ENCODE peak calls at places on chromosomes 4 and X, in four cellular contexts. One of them, this sample, is unnamed.

GRCh38 chr4:78185117-78185516 is 128.0 kb downstream of the FRAS1 start:
- DNase-seq in adipocyte: no peak
- DNase-seq in NCI-H510A: no peak
- DNase-seq in stimulated activated naive CD8-positive, alpha-beta T cell treated with anti-CD3 and anti-CD28 coated beads, Interleukin-15, Interleukin-2, amounts not matched to agents 100 U/mL and 50 U/mL, for 24 hours: no peak
- DNase-seq in this sample: no peak

GRCh38 chrX:129634541-129634940 is 20.2 kb downstream of the APLN start:
- DNase-seq in adipocyte: no peak
- DNase-seq in NCI-H510A: no peak
- DNase-seq in stimulated activated naive CD8-positive, alpha-beta T cell treated with anti-CD3 and anti-CD28 coated beads, Interleukin-15, Interleukin-2, amounts not matched to agents 100 U/mL and 50 U/mL, for 24 hours: no peak
- DNase-seq in this sample: no peak

GRCh38 chr4:21806991-21807390 is 141.6 kb downstream of the KCNIP4 start:
- DNase-seq in adipocyte: no peak
- DNase-seq in NCI-H510A: no peak
- DNase-seq in stimulated activated naive CD8-positive, alpha-beta T cell treated with anti-CD3 and anti-CD28 coated beads, Interleukin-15, Interleukin-2, amounts not matched to agents 100 U/mL and 50 U/mL, for 24 hours: no peak
- DNase-seq in this sample: no peak

GRCh38 chr4:91113130-91113706 is 986.0 kb downstream of the CCSER1 start:
- DNase-seq in adipocyte: peak
- DNase-seq in NCI-H510A: no peak
- DNase-seq in stimulated activated naive CD8-positive, alpha-beta T cell treated with anti-CD3 and anti-CD28 coated beads, Interleukin-15, Interleukin-2, amounts not matched to agents 100 U/mL and 50 U/mL, for 24 hours: no peak
- DNase-seq in this sample: peak

GRCh38 chr4:139735381-139736256 is 70.0 kb downstream of the MGST2 start:
- DNase-seq in adipocyte: no peak
- DNase-seq in NCI-H510A: no peak
- DNase-seq in stimulated activated naive CD8-positive, alpha-beta T cell treated with anti-CD3 and anti-CD28 coated beads, Interleukin-15, Interleukin-2, amounts not matched to agents 100 U/mL and 50 U/mL, for 24 hours: peak
- DNase-seq in this sample: no peak

GRCh38 chr4:5932021-5932553 is 39.2 kb upstream of the CRMP1 start:
- DNase-seq in adipocyte: no peak
- DNase-seq in NCI-H510A: peak
- DNase-seq in stimulated activated naive CD8-positive, alpha-beta T cell treated with anti-CD3 and anti-CD28 coated beads, Interleukin-15, Interleukin-2, amounts not matched to agents 100 U/mL and 50 U/mL, for 24 hours: no peak
- DNase-seq in this sample: peak

GRCh38 chr4:143241892-143242291 is 57.2 kb downstream of the USP38 start:
- DNase-seq in adipocyte: no peak
- DNase-seq in NCI-H510A: no peak
- DNase-seq in stimulated activated naive CD8-positive, alpha-beta T cell treated with anti-CD3 and anti-CD28 coated beads, Interleukin-15, Interleukin-2, amounts not matched to agents 100 U/mL and 50 U/mL, for 24 hours: no peak
- DNase-seq in this sample: no peak

GRCh38 chr4:133148690-133149363 is at the start of gene PCDH10:
- DNase-seq in adipocyte: peak
- DNase-seq in NCI-H510A: peak
- DNase-seq in stimulated activated naive CD8-positive, alpha-beta T cell treated with anti-CD3 and anti-CD28 coated beads, Interleukin-15, Interleukin-2, amounts not matched to agents 100 U/mL and 50 U/mL, for 24 hours: peak
- DNase-seq in this sample: peak

GRCh38 chr4:115763051-115763450 is 649.6 kb upstream of the NDST4 start:
- DNase-seq in adipocyte: no peak
- DNase-seq in NCI-H510A: no peak
- DNase-seq in stimulated activated naive CD8-positive, alpha-beta T cell treated with anti-CD3 and anti-CD28 coated beads, Interleukin-15, Interleukin-2, amounts not matched to agents 100 U/mL and 50 U/mL, for 24 hours: no peak
- DNase-seq in this sample: no peak

GRCh38 chr4:38179690-38180299 is 219.6 kb downstream of the PTTG2 start:
- DNase-seq in adipocyte: peak
- DNase-seq in NCI-H510A: peak
- DNase-seq in stimulated activated naive CD8-positive, alpha-beta T cell treated with anti-CD3 and anti-CD28 coated beads, Interleukin-15, Interleukin-2, amounts not matched to agents 100 U/mL and 50 U/mL, for 24 hours: peak
- DNase-seq in this sample: peak

GRCh38 chrX:87583679-87584078 is 66.1 kb downstream of the KLHL4 start:
- DNase-seq in adipocyte: no peak
- DNase-seq in NCI-H510A: no peak
- DNase-seq in stimulated activated naive CD8-positive, alpha-beta T cell treated with anti-CD3 and anti-CD28 coated beads, Interleukin-15, Interleukin-2, amounts not matched to agents 100 U/mL and 50 U/mL, for 24 hours: no peak
- DNase-seq in this sample: no peak

GRCh38 chr4:42143996-42144395 is 8.5 kb downstream of the BEND4 start:
- DNase-seq in adipocyte: no peak
- DNase-seq in NCI-H510A: no peak
- DNase-seq in stimulated activated naive CD8-positive, alpha-beta T cell treated with anti-CD3 and anti-CD28 coated beads, Interleukin-15, Interleukin-2, amounts not matched to agents 100 U/mL and 50 U/mL, for 24 hours: no peak
- DNase-seq in this sample: no peak

GRCh38 chrX:151902813-151903591 is 9.7 kb upstream of the MAGEA4 start:
- DNase-seq in adipocyte: peak
- DNase-seq in NCI-H510A: no peak
- DNase-seq in stimulated activated naive CD8-positive, alpha-beta T cell treated with anti-CD3 and anti-CD28 coated beads, Interleukin-15, Interleukin-2, amounts not matched to agents 100 U/mL and 50 U/mL, for 24 hours: no peak
- DNase-seq in this sample: no peak

GRCh38 chr4:116055857-116056827 is 942.7 kb upstream of the NDST4 start:
- DNase-seq in adipocyte: peak
- DNase-seq in NCI-H510A: no peak
- DNase-seq in stimulated activated naive CD8-positive, alpha-beta T cell treated with anti-CD3 and anti-CD28 coated beads, Interleukin-15, Interleukin-2, amounts not matched to agents 100 U/mL and 50 U/mL, for 24 hours: no peak
- DNase-seq in this sample: no peak

GRCh38 chr4:173722075-173722474 is 192.0 kb upstream of the HAND2 start:
- DNase-seq in adipocyte: no peak
- DNase-seq in NCI-H510A: no peak
- DNase-seq in stimulated activated naive CD8-positive, alpha-beta T cell treated with anti-CD3 and anti-CD28 coated beads, Interleukin-15, Interleukin-2, amounts not matched to agents 100 U/mL and 50 U/mL, for 24 hours: no peak
- DNase-seq in this sample: no peak

GRCh38 chr4:2909583-2909982 is 53.6 kb downstream of the NOP14 start:
- DNase-seq in adipocyte: no peak
- DNase-seq in NCI-H510A: no peak
- DNase-seq in stimulated activated naive CD8-positive, alpha-beta T cell treated with anti-CD3 and anti-CD28 coated beads, Interleukin-15, Interleukin-2, amounts not matched to agents 100 U/mL and 50 U/mL, for 24 hours: no peak
- DNase-seq in this sample: no peak

GRCh38 chr4:110084154-110084553 is 114.3 kb downstream of the ELOVL6 start:
- DNase-seq in adipocyte: no peak
- DNase-seq in NCI-H510A: no peak
- DNase-seq in stimulated activated naive CD8-positive, alpha-beta T cell treated with anti-CD3 and anti-CD28 coated beads, Interleukin-15, Interleukin-2, amounts not matched to agents 100 U/mL and 50 U/mL, for 24 hours: no peak
- DNase-seq in this sample: no peak

GRCh38 chr4:84967292-84967651 is 782 bp upstream of the WDFY3 start:
- DNase-seq in adipocyte: peak
- DNase-seq in NCI-H510A: no peak
- DNase-seq in stimulated activated naive CD8-positive, alpha-beta T cell treated with anti-CD3 and anti-CD28 coated beads, Interleukin-15, Interleukin-2, amounts not matched to agents 100 U/mL and 50 U/mL, for 24 hours: no peak
- DNase-seq in this sample: no peak

GRCh38 chr4:2800691-2801596 is 8.1 kb downstream of the SH3BP2 start:
- DNase-seq in adipocyte: peak
- DNase-seq in NCI-H510A: no peak
- DNase-seq in stimulated activated naive CD8-positive, alpha-beta T cell treated with anti-CD3 and anti-CD28 coated beads, Interleukin-15, Interleukin-2, amounts not matched to agents 100 U/mL and 50 U/mL, for 24 hours: peak
- DNase-seq in this sample: no peak

GRCh38 chrX:147376601-147377387 is 534.9 kb upstream of the FMR1 start:
- DNase-seq in adipocyte: no peak
- DNase-seq in NCI-H510A: no peak
- DNase-seq in stimulated activated naive CD8-positive, alpha-beta T cell treated with anti-CD3 and anti-CD28 coated beads, Interleukin-15, Interleukin-2, amounts not matched to agents 100 U/mL and 50 U/mL, for 24 hours: no peak
- DNase-seq in this sample: no peak

GRCh38 chr4:20109395-20109794 is 142.3 kb upstream of the SLIT2 start:
- DNase-seq in adipocyte: peak
- DNase-seq in NCI-H510A: no peak
- DNase-seq in stimulated activated naive CD8-positive, alpha-beta T cell treated with anti-CD3 and anti-CD28 coated beads, Interleukin-15, Interleukin-2, amounts not matched to agents 100 U/mL and 50 U/mL, for 24 hours: no peak
- DNase-seq in this sample: no peak

GRCh38 chr4:171880136-171880535 is 66.9 kb downstream of the GALNTL6 start:
- DNase-seq in adipocyte: peak
- DNase-seq in NCI-H510A: no peak
- DNase-seq in stimulated activated naive CD8-positive, alpha-beta T cell treated with anti-CD3 and anti-CD28 coated beads, Interleukin-15, Interleukin-2, amounts not matched to agents 100 U/mL and 50 U/mL, for 24 hours: no peak
- DNase-seq in this sample: no peak

GRCh38 chr4:152325831-152326230 is 210.1 kb downstream of the FBXW7 start:
- DNase-seq in adipocyte: no peak
- DNase-seq in NCI-H510A: no peak
- DNase-seq in stimulated activated naive CD8-positive, alpha-beta T cell treated with anti-CD3 and anti-CD28 coated beads, Interleukin-15, Interleukin-2, amounts not matched to agents 100 U/mL and 50 U/mL, for 24 hours: no peak
- DNase-seq in this sample: no peak

GRCh38 chr4:3112241-3112978 is 37.9 kb downstream of the HTT start:
- DNase-seq in adipocyte: peak
- DNase-seq in NCI-H510A: no peak
- DNase-seq in stimulated activated naive CD8-positive, alpha-beta T cell treated with anti-CD3 and anti-CD28 coated beads, Interleukin-15, Interleukin-2, amounts not matched to agents 100 U/mL and 50 U/mL, for 24 hours: no peak
- DNase-seq in this sample: no peak

GRCh38 chrX:12611471-12611870 is 179.7 kb upstream of the PRPS2 start:
- DNase-seq in adipocyte: no peak
- DNase-seq in NCI-H510A: no peak
- DNase-seq in stimulated activated naive CD8-positive, alpha-beta T cell treated with anti-CD3 and anti-CD28 coated beads, Interleukin-15, Interleukin-2, amounts not matched to agents 100 U/mL and 50 U/mL, for 24 hours: no peak
- DNase-seq in this sample: no peak

GRCh38 chr4:6785572-6785925 is 3.0 kb downstream of the KIAA0232 start:
- DNase-seq in adipocyte: no peak
- DNase-seq in NCI-H510A: no peak
- DNase-seq in stimulated activated naive CD8-positive, alpha-beta T cell treated with anti-CD3 and anti-CD28 coated beads, Interleukin-15, Interleukin-2, amounts not matched to agents 100 U/mL and 50 U/mL, for 24 hours: no peak
- DNase-seq in this sample: no peak

GRCh38 chr4:26238782-26239647 is 81.8 kb upstream of the RBPJ start:
- DNase-seq in adipocyte: peak
- DNase-seq in NCI-H510A: peak
- DNase-seq in stimulated activated naive CD8-positive, alpha-beta T cell treated with anti-CD3 and anti-CD28 coated beads, Interleukin-15, Interleukin-2, amounts not matched to agents 100 U/mL and 50 U/mL, for 24 hours: no peak
- DNase-seq in this sample: peak

GRCh38 chr4:94892051-94892450 is 134.3 kb downstream of the BMPR1B start:
- DNase-seq in adipocyte: no peak
- DNase-seq in NCI-H510A: no peak
- DNase-seq in stimulated activated naive CD8-positive, alpha-beta T cell treated with anti-CD3 and anti-CD28 coated beads, Interleukin-15, Interleukin-2, amounts not matched to agents 100 U/mL and 50 U/mL, for 24 hours: no peak
- DNase-seq in this sample: no peak

GRCh38 chr4:169099775-169100180 is 89.7 kb upstream of the CBR4 start:
- DNase-seq in adipocyte: peak
- DNase-seq in NCI-H510A: no peak
- DNase-seq in stimulated activated naive CD8-positive, alpha-beta T cell treated with anti-CD3 and anti-CD28 coated beads, Interleukin-15, Interleukin-2, amounts not matched to agents 100 U/mL and 50 U/mL, for 24 hours: no peak
- DNase-seq in this sample: no peak

GRCh38 chrX:13652256-13653021 is 502 bp upstream of the TCEANC start:
- DNase-seq in adipocyte: peak
- DNase-seq in NCI-H510A: no peak
- DNase-seq in stimulated activated naive CD8-positive, alpha-beta T cell treated with anti-CD3 and anti-CD28 coated beads, Interleukin-15, Interleukin-2, amounts not matched to agents 100 U/mL and 50 U/mL, for 24 hours: no peak
- DNase-seq in this sample: no peak

GRCh38 chrX:2549874-2550273 is 49.1 kb upstream of the DHRSX start:
- DNase-seq in adipocyte: peak
- DNase-seq in NCI-H510A: peak
- DNase-seq in stimulated activated naive CD8-positive, alpha-beta T cell treated with anti-CD3 and anti-CD28 coated beads, Interleukin-15, Interleukin-2, amounts not matched to agents 100 U/mL and 50 U/mL, for 24 hours: no peak
- DNase-seq in this sample: peak

GRCh38 chr4:94803181-94803580 is 45.4 kb downstream of the BMPR1B start:
- DNase-seq in adipocyte: peak
- DNase-seq in NCI-H510A: no peak
- DNase-seq in stimulated activated naive CD8-positive, alpha-beta T cell treated with anti-CD3 and anti-CD28 coated beads, Interleukin-15, Interleukin-2, amounts not matched to agents 100 U/mL and 50 U/mL, for 24 hours: no peak
- DNase-seq in this sample: no peak

GRCh38 chrX:150842198-150842553 is 56.3 kb downstream of the CD99L2 start:
- DNase-seq in adipocyte: no peak
- DNase-seq in NCI-H510A: peak
- DNase-seq in stimulated activated naive CD8-positive, alpha-beta T cell treated with anti-CD3 and anti-CD28 coated beads, Interleukin-15, Interleukin-2, amounts not matched to agents 100 U/mL and 50 U/mL, for 24 hours: no peak
- DNase-seq in this sample: peak

GRCh38 chr4:83751336-83751949 is 215.5 kb downstream of the GPAT3 start:
- DNase-seq in adipocyte: no peak
- DNase-seq in NCI-H510A: no peak
- DNase-seq in stimulated activated naive CD8-positive, alpha-beta T cell treated with anti-CD3 and anti-CD28 coated beads, Interleukin-15, Interleukin-2, amounts not matched to agents 100 U/mL and 50 U/mL, for 24 hours: no peak
- DNase-seq in this sample: no peak

GRCh38 chr4:90209922-90210321 is 82.7 kb downstream of the CCSER1 start:
- DNase-seq in adipocyte: no peak
- DNase-seq in NCI-H510A: no peak
- DNase-seq in stimulated activated naive CD8-positive, alpha-beta T cell treated with anti-CD3 and anti-CD28 coated beads, Interleukin-15, Interleukin-2, amounts not matched to agents 100 U/mL and 50 U/mL, for 24 hours: no peak
- DNase-seq in this sample: peak

GRCh38 chr4:116522922-116523321 is 562.5 kb downstream of the TRAM1L1 start:
- DNase-seq in adipocyte: no peak
- DNase-seq in NCI-H510A: no peak
- DNase-seq in stimulated activated naive CD8-positive, alpha-beta T cell treated with anti-CD3 and anti-CD28 coated beads, Interleukin-15, Interleukin-2, amounts not matched to agents 100 U/mL and 50 U/mL, for 24 hours: no peak
- DNase-seq in this sample: no peak

GRCh38 chrX:9899640-9900075 is 67.5 kb upstream of the CLDN34 start:
- DNase-seq in adipocyte: peak
- DNase-seq in NCI-H510A: peak
- DNase-seq in stimulated activated naive CD8-positive, alpha-beta T cell treated with anti-CD3 and anti-CD28 coated beads, Interleukin-15, Interleukin-2, amounts not matched to agents 100 U/mL and 50 U/mL, for 24 hours: no peak
- DNase-seq in this sample: no peak

GRCh38 chrX:13669246-13669689 is 16.3 kb downstream of the TCEANC start:
- DNase-seq in adipocyte: peak
- DNase-seq in NCI-H510A: peak
- DNase-seq in stimulated activated naive CD8-positive, alpha-beta T cell treated with anti-CD3 and anti-CD28 coated beads, Interleukin-15, Interleukin-2, amounts not matched to agents 100 U/mL and 50 U/mL, for 24 hours: peak
- DNase-seq in this sample: peak

This sample was measured in NCI-H2029 treated with DMSO at 0.1 percent for 48 hours.